ENCODE peak calls at places on chromosome 6, in ten cellular contexts. L is cardiac fibroblast, S is endothelial cell, K is H9, P is fibroblast of mammary gland, O is choroid plexus epithelial cell, V is dorsolateral prefrontal cortex, E is body of pancreas, N is AG04450, R is cardiac muscle cell. C is an unnamed sample.
A peak's percentile ranks its signal among the peaks of the same experiment; 100 is the strongest.

GRCh38 chr6:3394671-3395070 is 62.2 kb downstream of the SLC22A23 start:
- DNase-seq in L (no peak), S (no peak), K (no peak), P (no peak), O (no peak), V (no peak), E (no peak), N (no peak), R (no peak), C (no peak)

GRCh38 chr6:5053864-5054426 is 31.2 kb upstream of the PPP1R3G start:
- DNase-seq in L (no peak), S (no peak), K (no peak), P (peak; percentile 83), O (no peak), V (no peak), E (no peak), N (no peak), R (no peak), C (no peak)

GRCh38 chr6:98847767-98848538 is 13.6 kb downstream of the POU3F2 start:
- DNase-seq in L (no peak), S (peak; percentile 36), K (peak; percentile 63), P (no peak), O (no peak), V (no peak), E (no peak), N (no peak), R (peak; percentile 34), C (no peak)

GRCh38 chr6:113495521-113495920 is 361.6 kb upstream of the MARCKS start:
- DNase-seq in L (peak; percentile 88), S (peak; percentile 6), K (no peak), P (peak; percentile 81), O (peak; percentile 79), V (no peak), E (no peak), N (peak; percentile 20), R (no peak), C (peak; percentile 40)

GRCh38 chr6:6915813-6916547 is 191.8 kb upstream of the RREB1 start:
- DNase-seq in L (peak; percentile 68), S (no peak), K (no peak), P (peak; percentile 85), O (peak; percentile 92), V (no peak), E (peak; percentile 62), N (no peak), R (no peak), C (peak; percentile 28)

GRCh38 chr6:113010181-113010580 is 663.1 kb downstream of the RFPL4B start:
- DNase-seq in L (no peak), S (no peak), K (no peak), P (no peak), O (no peak), V (no peak), E (no peak), N (no peak), R (no peak), C (no peak)

GRCh38 chr6:89268776-89269175 is 46.3 kb downstream of the GABRR2 start:
- DNase-seq in L (no peak), S (no peak), K (no peak), P (no peak), O (peak; percentile 52), V (no peak), E (no peak), N (no peak), R (no peak), C (no peak)

GRCh38 chr6:131049515-131050081 is 13.4 kb downstream of the EPB41L2 start:
- DNase-seq in L (no peak), S (no peak), K (no peak), P (no peak), O (no peak), V (no peak), E (no peak), N (no peak), R (no peak), C (no peak)

DNA sequence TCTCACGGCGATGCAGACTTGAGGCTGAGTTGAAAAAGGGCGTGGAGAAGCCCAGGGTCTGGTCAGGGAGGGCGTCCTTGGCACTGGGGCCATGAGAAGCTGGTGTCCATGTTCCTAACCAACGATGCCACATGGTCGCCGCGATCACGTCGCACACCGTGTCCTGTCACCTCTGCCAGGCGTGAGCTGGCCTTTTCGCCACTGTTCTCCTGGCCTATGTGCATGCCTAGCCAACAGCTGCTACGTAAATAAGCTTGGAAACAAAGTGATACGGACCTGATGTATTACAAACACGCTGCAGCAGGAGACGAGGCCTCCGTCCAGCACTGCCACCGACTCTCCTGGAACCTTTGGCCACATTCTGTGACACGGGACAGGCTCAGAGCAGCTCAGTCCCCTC is 22.0 kb upstream of the KIF25 start:
- DNase-seq in L (no peak), S (no peak), K (no peak), P (no peak), O (no peak), V (no peak), E (no peak), N (no peak), R (no peak), C (no peak)
- TF ChIP-seq CTCF in L (no peak), S (no peak), K (no peak), P (no peak), O (no peak), V (no peak), E (no peak), N (no peak), R (no peak), C (no peak)

GRCh38 chr6:25899580-25900408 is 25.8 kb upstream of the SLC17A3 start:
- DNase-seq in L (peak; percentile 19), S (no peak), K (no peak), P (peak; percentile 54), O (no peak), V (no peak), E (no peak), N (no peak), R (no peak), C (no peak)

GRCh38 chr6:25898289-25898977 is 24.4 kb upstream of the SLC17A3 start:
- DNase-seq in L (no peak), S (no peak), K (peak; percentile 41), P (no peak), O (no peak), V (no peak), E (no peak), N (no peak), R (no peak), C (no peak)

GRCh38 chr6:25896252-25896651 is 22.2 kb upstream of the SLC17A3 start:
- DNase-seq in L (no peak), S (no peak), K (no peak), P (no peak), O (no peak), V (no peak), E (no peak), N (no peak), R (no peak), C (no peak)

GRCh38 chr6:25900843-25901242 is 26.8 kb upstream of the SLC17A3 start:
- DNase-seq in L (no peak), S (no peak), K (no peak), P (no peak), O (no peak), V (no peak), E (no peak), N (no peak), R (no peak), C (no peak)

DNA sequence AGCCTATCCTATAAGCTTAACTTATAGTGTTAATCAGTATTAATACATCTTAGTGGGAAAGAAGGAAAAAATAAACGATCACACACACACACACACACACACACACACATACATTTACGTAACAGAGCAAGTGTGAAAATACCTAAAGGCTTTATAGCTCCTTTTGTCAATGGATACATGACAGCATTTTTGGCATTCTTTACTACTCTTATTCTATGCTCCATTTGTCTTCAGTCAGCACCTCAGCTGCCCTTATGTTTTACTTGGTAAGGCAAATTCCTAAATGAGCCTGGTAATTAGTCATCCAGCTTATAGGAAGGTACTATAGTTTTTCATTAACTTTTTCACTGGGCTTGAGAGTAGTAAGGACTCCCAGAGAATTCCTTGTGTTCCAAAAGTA is 25.1 kb upstream of the SLC17A3 start:
- DNase-seq in L (peak; percentile 4), S (no peak), K (no peak), P (peak; percentile 2), O (no peak), V (no peak), E (no peak), N (no peak), R (no peak), C (no peak)
- TF ChIP-seq CTCF in L (no peak), S (no peak), K (no peak), P (no peak), O (no peak), V (no peak), E (no peak), N (no peak), R (no peak), C (no peak)

GRCh38 chr6:24545691-24546090 is 50.9 kb downstream of the ALDH5A1 start:
- DNase-seq in L (no peak), S (no peak), K (no peak), P (no peak), O (no peak), V (no peak), E (no peak), N (no peak), R (no peak), C (no peak)

GRCh38 chr6:24549158-24549557 is 54.4 kb downstream of the ALDH5A1 start:
- DNase-seq in L (no peak), S (no peak), K (no peak), P (no peak), O (no peak), V (no peak), E (no peak), N (no peak), R (no peak), C (no peak)

GRCh38 chr6:24546432-24546831 is 51.7 kb downstream of the ALDH5A1 start:
- DNase-seq in L (no peak), S (no peak), K (no peak), P (no peak), O (no peak), V (no peak), E (no peak), N (no peak), R (peak; percentile 6), C (no peak)

GRCh38 chr6:24549674-24550418 is 55.1 kb downstream of the ALDH5A1 start:
- DNase-seq in L (no peak), S (no peak), K (no peak), P (no peak), O (no peak), V (no peak), E (no peak), N (no peak), R (no peak), C (no peak)

DNA sequence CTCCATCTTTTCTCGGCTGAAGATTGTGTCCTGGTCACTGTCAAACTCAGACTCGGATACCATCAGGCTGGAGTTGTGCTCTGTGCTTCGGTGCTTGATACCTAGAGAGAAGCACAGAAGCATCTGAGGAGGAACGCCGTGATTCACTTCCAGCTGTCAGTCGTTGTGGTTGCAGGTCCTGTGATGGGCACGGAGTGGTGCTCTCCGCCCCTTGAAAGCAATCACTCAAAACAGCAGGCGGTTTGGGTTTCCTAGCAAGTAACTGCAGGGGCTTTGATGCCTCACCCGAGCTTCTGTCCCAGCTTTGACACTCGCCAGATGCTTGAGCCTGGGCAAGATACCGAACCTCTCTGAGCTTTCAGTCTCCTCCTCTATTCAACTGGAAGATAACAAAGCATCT is 52.5 kb downstream of the ALDH5A1 start:
- DNase-seq in L (no peak), S (no peak), K (peak; percentile 78), P (no peak), O (peak; percentile 35), V (no peak), E (no peak), N (no peak), R (peak; percentile 58), C (no peak)
- TF ChIP-seq CTCF in L (no peak), S (no peak), K (peak; percentile 42), P (no peak), O (no peak), V (no peak), E (no peak), N (no peak), R (no peak), C (no peak)

DNA sequence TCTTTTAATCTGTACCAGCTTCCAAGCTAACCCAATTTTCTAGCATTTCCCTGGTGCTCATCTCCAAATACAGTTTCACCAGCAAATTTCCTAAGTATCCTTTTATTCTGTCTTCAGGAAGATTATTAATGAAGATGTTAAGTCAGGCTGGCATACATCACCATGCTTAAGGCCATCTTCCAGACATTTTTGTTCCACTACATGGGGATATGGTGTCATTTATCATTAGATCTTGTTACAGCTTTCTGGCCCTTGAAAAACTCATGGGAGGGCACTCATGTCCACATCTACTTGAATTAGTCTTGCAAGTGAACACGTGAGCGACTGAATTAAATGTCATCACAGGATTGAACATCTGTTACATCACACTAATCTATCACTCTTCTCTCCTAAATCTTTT is 80.8 kb downstream of the MTFR2 start:
- DNase-seq in L (no peak), S (no peak), K (no peak), P (no peak), O (no peak), V (no peak), E (no peak), N (no peak), R (no peak), C (no peak)
- TF ChIP-seq CTCF in L (no peak), S (no peak), K (no peak), P (no peak), O (no peak), V (no peak), E (no peak), N (no peak), R (no peak), C (no peak)

C was measured in AG09309.